ENCODE peak calls at places on chromosomes 3 and 15, in nine cellular contexts. S is hepatocyte, A is psoas muscle, G is SK-N-SH, Y is suprapubic skin, B is upper lobe of left lung, R is upper lobe of right lung, J is kidney, P is Peyer's patch. L is an unnamed sample. For H3K9me3 and H3K4me1, the result is how much of the 10 kb centered on the place peaks cover.

GRCh38 chr15:83793069-83793468 is 139.1 kb downstream of the ADAMTSL3 start:
- DNase-seq in S (no peak), A (no peak), G (no peak), Y (no peak), B (no peak), R (no peak), J (no peak), P (no peak), L (no peak)

GRCh38 chr3:126419151-126419703 is 24.5 kb downstream of the CFAP100 start:
- DNase-seq in S (no peak), A (no peak), G (peak), Y (no peak), B (no peak), R (no peak), J (no peak), P (peak), L (no peak)

GRCh38 chr15:76337739-76338554 is 1.4 kb downstream of the ISL2 start:
- DNase-seq in S (no peak), A (no peak), G (peak), Y (no peak), B (no peak), R (no peak), J (no peak), P (no peak), L (no peak)

GRCh38 chr15:64695571-64695992 is 79.8 kb downstream of the RBPMS2 start:
- DNase-seq in S (no peak), A (no peak), G (peak), Y (no peak), B (peak), R (no peak), J (no peak), P (peak), L (no peak)

GRCh38 chr3:2303567-2303966 is 204.9 kb downstream of the CNTN4 start:
- DNase-seq in S (peak), A (no peak), G (no peak), Y (no peak), B (no peak), R (no peak), J (no peak), P (no peak), L (no peak)

GRCh38 chr15:63243776-63244175 is 33.6 kb upstream of the APH1B start:
- DNase-seq in S (no peak), A (no peak), G (no peak), Y (no peak), B (no peak), R (no peak), J (no peak), P (no peak), L (no peak)

GRCh38 chr3:182671942-182672341 is 121.4 kb upstream of the ATP11B start:
- DNase-seq in S (no peak), A (no peak), G (peak), Y (no peak), B (no peak), R (no peak), J (no peak), P (no peak), L (no peak)

GRCh38 chr3:3288288-3288687 is 108.8 kb upstream of the CRBN start:
- DNase-seq in S (peak), A (no peak), G (no peak), Y (no peak), B (no peak), R (no peak), J (no peak), P (no peak), L (no peak)

GRCh38 chr3:109687626-109688025 is 350.3 kb upstream of the DPPA4 start:
- DNase-seq in S (no peak), A (no peak), G (no peak), Y (no peak), B (no peak), R (no peak), J (no peak), P (no peak), L (no peak)

GRCh38 chr3:71129611-71130515 is 453.7 kb downstream of the FOXP1 start:
- DNase-seq in S (no peak), A (no peak), G (no peak), Y (no peak), B (no peak), R (no peak), J (no peak), P (no peak), L (no peak)

GRCh38 chr15:63287109-63287508 is 9.7 kb downstream of the APH1B start:
- DNase-seq in S (no peak), A (no peak), G (no peak), Y (no peak), B (no peak), R (no peak), J (no peak), P (no peak), L (no peak)

GRCh38 chr3:106860182-106860581 is 517.1 kb upstream of the CCDC54 start:
- DNase-seq in S (no peak), A (no peak), G (no peak), Y (no peak), B (no peak), R (no peak), J (no peak), P (no peak), L (no peak)

GRCh38 chr3:46440531-46441294 is 24.0 kb downstream of the LTF start:
- DNase-seq in S (no peak), A (no peak), G (no peak), Y (no peak), B (no peak), R (no peak), J (no peak), P (peak), L (no peak)

GRCh38 chr15:55277116-55277564 is 12.5 kb downstream of the RAB27A start:
- DNase-seq in S (no peak), A (no peak), G (no peak), Y (no peak), B (no peak), R (no peak), J (no peak), P (peak), L (no peak)

GRCh38 chr3:58633157-58633865 is 33.3 kb downstream of the FAM3D start:
- DNase-seq in S (peak), A (no peak), G (peak), Y (no peak), B (no peak), R (no peak), J (no peak), P (no peak), L (no peak)

GRCh38 chr15:74263473-74263872 is 27.3 kb downstream of the CCDC33 start:
- DNase-seq in S (no peak), A (no peak), G (no peak), Y (no peak), B (no peak), R (no peak), J (no peak), P (no peak), L (no peak)

GRCh38 chr3:146275476-146275875 is 24.6 kb upstream of the PLSCR4 start:
- DNase-seq in S (no peak), A (no peak), G (no peak), Y (no peak), B (no peak), R (no peak), J (no peak), P (no peak), L (no peak)

GRCh38 chr15:45168751-45169551 is 18.8 kb downstream of the SHF start:
- DNase-seq in S (no peak), A (no peak), G (peak), Y (no peak), B (no peak), R (no peak), J (no peak), P (no peak), L (no peak)
- H3K9me3 ChIP-seq in S (under half), A (under half), G (under half), Y (under half), B (under half), R (under half), J (under half), P (under half), L (under half)

GRCh38 chr15:60396560-60396963 is 1.2 kb downstream of the ANXA2 start:
- DNase-seq in S (no peak), A (no peak), G (no peak), Y (no peak), B (no peak), R (no peak), J (no peak), P (no peak), L (no peak)
- H3K4me1 ChIP-seq in S (half or more), A (under half), G (under half), Y (half or more), B (half or more), R (half or more), J (under half), P (under half), L (half or more)

GRCh38 chr3:42314411-42314810 is 48.4 kb upstream of the CCK start:
- DNase-seq in S (no peak), A (no peak), G (no peak), Y (no peak), B (no peak), R (no peak), J (no peak), P (no peak), L (no peak)

GRCh38 chr3:42317137-42317536 is 51.2 kb upstream of the CCK start:
- DNase-seq in S (no peak), A (no peak), G (no peak), Y (no peak), B (no peak), R (no peak), J (no peak), P (no peak), L (no peak)
- H3K9me3 ChIP-seq in S (under half), A (under half), G (under half), Y (under half), B (under half), R (under half), J (under half), P (under half), L (half or more)

GRCh38 chr3:177358968-177359600 is 161.8 kb upstream of the TBL1XR1 start:
- DNase-seq in S (peak), A (peak), G (peak), Y (peak), B (peak), R (peak), J (peak), P (peak), L (peak)

GRCh38 chr3:177361042-177361938 is 164.0 kb upstream of the TBL1XR1 start:
- DNase-seq in S (no peak), A (no peak), G (no peak), Y (no peak), B (peak), R (peak), J (peak), P (no peak), L (no peak)

GRCh38 chr3:177357352-177358084 is 160.2 kb upstream of the TBL1XR1 start:
- DNase-seq in S (peak), A (no peak), G (peak), Y (no peak), B (peak), R (no peak), J (no peak), P (peak), L (no peak)

GRCh38 chr3:177358085-177358967 is 161.0 kb upstream of the TBL1XR1 start:
- DNase-seq in S (peak), A (peak), G (peak), Y (no peak), B (peak), R (peak), J (peak), P (peak), L (peak)

DNA sequence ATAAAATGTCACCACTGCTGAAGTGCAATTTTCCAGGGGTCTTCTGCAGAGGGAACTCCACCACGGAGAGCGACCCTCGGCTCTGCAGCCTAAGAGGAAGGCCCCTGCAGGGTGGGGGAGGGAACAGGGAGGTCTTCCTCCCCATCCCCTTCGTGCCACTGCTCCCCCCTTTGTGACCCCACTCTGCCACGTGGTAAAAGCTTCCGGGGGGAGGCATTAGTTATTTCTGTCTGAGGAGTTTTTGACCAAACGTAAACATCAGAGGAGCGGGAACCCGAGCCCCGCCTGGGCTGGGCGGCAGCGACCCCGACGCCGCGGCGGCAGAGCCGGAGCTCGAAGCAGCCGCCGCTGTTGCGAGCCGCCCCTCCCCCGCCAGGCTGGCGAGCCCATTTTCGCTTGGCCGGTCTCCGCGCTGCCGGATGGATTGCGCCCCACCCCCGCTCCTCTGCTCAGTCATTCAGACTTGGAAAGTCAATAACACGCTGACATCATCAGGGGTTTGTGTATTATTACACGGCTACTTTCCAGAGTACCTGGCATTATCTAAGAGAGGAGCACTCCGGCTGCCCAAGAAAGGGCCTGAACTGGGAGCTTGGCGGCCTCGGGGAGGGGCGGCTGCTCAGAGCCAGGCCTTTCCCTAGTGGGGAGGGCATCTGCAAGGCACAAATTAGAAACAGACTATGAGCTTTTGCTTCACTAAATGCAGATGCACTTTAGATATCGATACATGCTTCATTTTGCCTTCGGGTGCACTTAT is 162.5 kb upstream of the TBL1XR1 start:
- DNase-seq in S (peak), A (peak), G (peak), Y (peak), B (peak), R (peak), J (peak), P (peak), L (peak)
- H3K4me1 ChIP-seq in S (half or more), A (half or more), G (under half), Y (half or more), B (half or more), R (under half), J (under half), P (under half), L (half or more)

DNA sequence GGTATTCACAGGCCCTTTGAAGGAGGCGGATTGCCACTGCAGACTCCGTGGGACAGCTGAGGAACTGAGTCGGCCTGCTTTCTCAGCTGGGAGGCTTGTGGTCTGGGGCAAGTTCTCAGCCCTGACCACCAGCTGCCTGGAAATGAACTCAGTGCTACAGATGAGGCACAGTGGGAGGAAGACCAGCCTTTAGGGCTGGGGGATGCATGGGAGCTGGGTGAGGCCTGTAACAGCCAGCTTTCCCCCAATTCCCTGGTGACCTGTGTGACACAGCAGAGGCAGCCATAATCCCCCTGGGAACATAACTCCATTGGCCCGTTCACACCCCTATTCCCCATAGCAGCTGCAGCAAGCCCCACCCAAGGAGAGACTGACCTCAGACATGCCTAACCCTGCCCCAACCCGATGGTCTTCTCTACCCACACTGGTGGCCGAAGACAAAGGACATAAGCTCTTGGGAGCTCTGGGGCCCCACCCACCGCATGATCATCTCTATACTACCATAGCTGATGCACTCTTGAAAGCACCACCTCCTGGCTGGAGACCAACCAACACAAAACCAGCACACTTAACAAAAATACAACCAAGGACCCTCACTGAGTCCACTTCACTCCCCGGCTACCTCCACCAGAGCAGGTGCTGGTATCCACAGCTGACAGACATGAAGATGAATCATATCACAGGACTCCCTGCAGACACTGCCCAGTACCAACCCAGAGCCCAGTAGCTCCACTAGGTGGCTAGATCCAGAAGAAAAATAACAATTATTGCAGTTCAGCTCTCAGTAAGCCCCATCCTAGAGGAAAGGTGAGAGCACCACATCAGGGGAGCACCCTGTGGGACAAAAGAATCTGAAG is 24.9 kb downstream of the ZMAT3 start:
- DNase-seq in S (no peak), A (no peak), G (no peak), Y (no peak), B (no peak), R (no peak), J (no peak), P (no peak), L (no peak)
- H3K9me3 ChIP-seq in S (under half), A (under half), G (under half), Y (under half), B (under half), R (under half), J (under half), P (under half), L (under half)

GRCh38 chr3:172177803-172178316 is 138.5 kb downstream of the FNDC3B start:
- DNase-seq in S (no peak), A (no peak), G (no peak), Y (no peak), B (no peak), R (no peak), J (no peak), P (no peak), L (no peak)
- H3K4me1 ChIP-seq in S (under half), A (under half), G (under half), Y (under half), B (half or more), R (under half), J (under half), P (under half), L (half or more)

GRCh38 chr3:14077310-14077709 is 47.4 kb downstream of the CHCHD4 start:
- DNase-seq in S (no peak), A (no peak), G (no peak), Y (no peak), B (no peak), R (no peak), J (no peak), P (no peak), L (no peak)

DNA sequence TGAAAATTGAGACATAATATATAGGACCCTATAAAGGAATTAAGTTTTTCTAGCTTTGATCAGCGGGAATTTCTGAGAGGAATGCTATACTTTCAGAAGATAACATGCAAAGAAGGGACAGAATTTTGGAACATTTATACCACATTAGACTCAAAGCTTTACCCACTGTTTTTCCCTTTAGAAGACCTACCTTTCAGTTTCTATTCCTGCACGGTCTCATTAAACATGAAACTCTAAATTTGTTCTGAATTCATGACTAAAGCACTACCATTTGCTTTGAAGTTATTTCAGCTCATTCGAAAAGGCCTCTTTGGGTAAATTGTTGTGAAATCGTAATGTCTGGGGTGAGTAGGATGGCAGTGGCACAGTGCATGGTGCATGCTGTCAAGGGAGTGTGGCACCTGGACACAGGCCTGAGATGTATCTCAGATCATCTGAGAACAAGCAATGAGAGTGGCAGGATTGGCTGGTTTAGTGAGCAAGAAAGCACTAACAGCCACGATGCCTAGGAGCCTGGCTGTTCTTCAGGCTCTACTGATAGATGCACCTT is 42.5 kb downstream of the CHCHD4 start:
- DNase-seq in S (no peak), A (no peak), G (no peak), Y (no peak), B (no peak), R (no peak), J (no peak), P (no peak), L (no peak)
- H3K9me3 ChIP-seq in S (under half), A (under half), G (under half), Y (under half), B (under half), R (under half), J (under half), P (under half), L (under half)

GRCh38 chr3:72444642-72445223 is 403.5 kb downstream of the SHQ1 start:
- DNase-seq in S (no peak), A (no peak), G (no peak), Y (no peak), B (no peak), R (no peak), J (no peak), P (no peak), L (no peak)

GRCh38 chr3:72445827-72446405 is 402.3 kb downstream of the SHQ1 start:
- DNase-seq in S (no peak), A (no peak), G (no peak), Y (no peak), B (no peak), R (no peak), J (no peak), P (no peak), L (no peak)

GRCh38 chr3:72441284-72441994 is 406.8 kb downstream of the SHQ1 start:
- DNase-seq in S (no peak), A (no peak), G (no peak), Y (no peak), B (no peak), R (no peak), J (no peak), P (no peak), L (no peak)

GRCh38 chr3:72440491-72440890 is 407.8 kb downstream of the SHQ1 start:
- DNase-seq in S (no peak), A (no peak), G (no peak), Y (no peak), B (no peak), R (no peak), J (no peak), P (no peak), L (no peak)

GRCh38 chr3:72442755-72443154 is 405.5 kb downstream of the SHQ1 start:
- DNase-seq in S (no peak), A (no peak), G (no peak), Y (no peak), B (no peak), R (no peak), J (no peak), P (no peak), L (no peak)
- H3K4me1 ChIP-seq in S (under half), A (half or more), G (under half), Y (under half), B (half or more), R (under half), J (under half), P (under half), L (half or more)

DNA sequence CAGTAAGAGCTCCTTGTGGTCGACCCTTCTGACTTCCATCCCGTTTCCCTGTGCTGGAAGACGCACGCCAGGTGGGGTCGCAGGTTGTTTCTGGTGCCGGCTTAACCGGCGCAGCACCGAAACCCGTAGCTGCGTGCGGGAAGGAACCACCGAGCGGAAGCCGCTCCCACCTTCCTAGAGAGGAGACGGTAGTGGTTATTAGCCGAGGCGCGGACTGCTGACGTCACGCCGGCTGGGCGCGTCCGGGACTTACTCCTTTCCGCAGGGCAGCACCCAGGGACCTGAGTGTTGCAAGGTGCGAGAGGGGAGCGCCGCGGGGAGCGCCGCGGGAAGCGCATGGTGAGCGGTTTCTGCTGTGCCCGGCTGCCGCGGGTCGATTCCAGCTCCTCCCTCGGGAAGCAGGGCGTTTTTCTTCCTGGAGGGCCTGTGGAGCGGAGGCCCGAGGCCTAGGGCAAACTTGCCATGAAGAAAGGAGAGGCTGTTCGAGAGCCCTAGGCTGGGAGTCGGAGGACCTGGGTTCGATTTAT is at the start of gene ZNF501:
- DNase-seq in S (peak), A (peak), G (peak), Y (peak), B (peak), R (peak), J (peak), P (peak), L (peak)
- H3K9me3 ChIP-seq in S (under half), A (half or more), G (under half), Y (half or more), B (half or more), R (half or more), J (under half), P (under half), L (half or more)